ENCODE peak calls at places on chromosome 22, in five cellular contexts. M is IMR-90, W is uterus, N is OCI-LY7, I is pancreas. B is an unnamed sample. For H3K9me3, the result is how much of the 10 kb centered on the place peaks cover.

GRCh38 chr22:45341503-45341902 is 31.8 kb downstream of the FAM118A start:
- DNase-seq in M (no peak), W (no peak), N (no peak), I (no peak), B (peak)

GRCh38 chr22:45828836-45829235 is 148.1 kb downstream of the WNT7B start:
- DNase-seq in M (peak), N (no peak), I (no peak), W (no peak), B (no peak)

GRCh38 chr22:23438216-23438615 is 141.9 kb downstream of the IGLL1 start:
- DNase-seq in M (no peak), W (no peak), N (no peak), I (no peak), B (no peak)

GRCh38 chr22:45491841-45492240 is 10.8 kb upstream of the FBLN1 start:
- DNase-seq in I (no peak), W (no peak), N (no peak), M (no peak), B (no peak)

GRCh38 chr22:36585841-36586240 is 56.9 kb upstream of the EIF3D start:
- DNase-seq in I (no peak), M (peak), W (no peak), N (no peak), B (no peak)

GRCh38 chr22:37623075-37624016 is 14.7 kb downstream of the GGA1 start:
- DNase-seq in N (peak), M (peak), W (peak), I (peak), B (peak)

GRCh38 chr22:24429411-24430365 is 2.3 kb downstream of the ADORA2A start:
- DNase-seq in N (peak), I (peak), M (peak), W (no peak), B (no peak)

GRCh38 chr22:37627545-37627944 is 11.9 kb upstream of the SH3BP1 start:
- DNase-seq in W (no peak), M (no peak), N (peak), I (no peak), B (no peak)

GRCh38 chr22:38353701-38354100 is 36.5 kb upstream of the CSNK1E start:
- DNase-seq in N (no peak), W (no peak), M (no peak), I (no peak), B (no peak)

GRCh38 chr22:35043251-35043931 is 22.6 kb upstream of the ISX start:
- DNase-seq in I (no peak), W (no peak), M (no peak), N (peak), B (peak)

GRCh38 chr22:21641417-21641794 is 696 bp upstream of the SDF2L1 start:
- DNase-seq in M (peak), N (no peak), I (no peak), W (no peak), B (peak)

GRCh38 chr22:42344391-42344861 is 74.0 kb upstream of the TCF20 start:
- DNase-seq in M (no peak), I (no peak), N (no peak), W (peak), B (peak)

GRCh38 chr22:23837911-23838685 is 708 bp downstream of the DERL3 start:
- DNase-seq in M (no peak), W (no peak), N (peak), I (no peak), B (no peak)

GRCh38 chr22:17774206-17774927 is at the start of gene BID:
- DNase-seq in I (peak), W (peak), N (peak), M (peak), B (no peak)

GRCh38 chr22:22770280-22770871 is 117.2 kb upstream of the IGLL5 start:
- DNase-seq in M (no peak), I (peak), N (peak), W (no peak), B (peak)

GRCh38 chr22:50733521-50734342 is 4.3 kb upstream of the ACR start:
- DNase-seq in N (no peak), M (peak), I (peak), W (peak), B (peak)

GRCh38 chr22:38202437-38203089 is 769 bp downstream of the MAFF start:
- DNase-seq in M (peak), I (peak), W (peak), N (peak), B (peak)

GRCh38 chr22:21923163-21923561 is 29.5 kb downstream of the PPM1F start:
- DNase-seq in I (no peak), N (no peak), W (no peak), M (no peak), B (no peak)

GRCh38 chr22:41057076-41057475 is 35.3 kb upstream of the EP300 start:
- DNase-seq in I (no peak), M (no peak), N (no peak), W (no peak), B (no peak)

GRCh38 chr22:41857160-41857859 is 24.4 kb downstream of the SREBF2 start:
- DNase-seq in M (peak), N (peak), W (no peak), I (no peak), B (no peak)

GRCh38 chr22:27718186-27719032 is 83.1 kb downstream of the MN1 start:
- DNase-seq in I (no peak), M (peak), W (peak), N (no peak), B (peak)

GRCh38 chr22:41842996-41843970 is 10.4 kb downstream of the SREBF2 start:
- DNase-seq in M (no peak), I (no peak), N (peak), W (no peak), B (no peak)

GRCh38 chr22:37735054-37735453 is 38.2 kb downstream of the TRIOBP start:
- DNase-seq in M (no peak), W (no peak), I (peak), N (no peak), B (peak)

GRCh38 chr22:17903564-17904295 is 120.6 kb downstream of the MICAL3 start:
- DNase-seq in I (no peak), M (no peak), W (no peak), N (no peak), B (no peak)

GRCh38 chr22:42353883-42354727 is 78.1 kb downstream of the NFAM1 start:
- DNase-seq in I (no peak), W (no peak), M (peak), N (no peak), B (no peak)

GRCh38 chr22:35377735-35378134 is 3.2 kb upstream of the HMOX1 start:
- DNase-seq in I (no peak), M (no peak), N (no peak), W (no peak), B (no peak)

GRCh38 chr22:17606472-17606871 is 22.1 kb downstream of the ATP6V1E1 start:
- DNase-seq in N (no peak), I (no peak), W (no peak), M (peak), B (no peak)

GRCh38 chr22:46092646-46093410 is 57.5 kb upstream of the PPARA start:
- DNase-seq in N (no peak), M (no peak), W (no peak), I (peak), B (no peak)

GRCh38 chr22:45218974-45219373 is 21.7 kb downstream of the KIAA0930 start:
- DNase-seq in W (no peak), N (peak), M (peak), I (no peak), B (no peak)

GRCh38 chr22:46767249-46767985 is 5.0 kb downstream of the TBC1D22A start:
- DNase-seq in W (no peak), M (no peak), I (peak), N (no peak), B (no peak)

GRCh38 chr22:30460147-30460546 is 11.7 kb downstream of the SEC14L3 start:
- DNase-seq in M (no peak), I (no peak), W (no peak), N (no peak), B (no peak)

GRCh38 chr22:46592390-46592872 is 27.8 kb upstream of the GRAMD4 start:
- DNase-seq in W (no peak), I (peak), N (peak), M (peak), B (no peak)

GRCh38 chr22:30236875-30237274 is 9.7 kb downstream of the LIF start:
- DNase-seq in I (no peak), W (no peak), M (no peak), N (no peak), B (no peak)

GRCh38 chr22:45223304-45224117 is 17.2 kb downstream of the KIAA0930 start:
- DNase-seq in N (no peak), W (no peak), M (no peak), I (no peak), B (no peak)

GRCh38 chr22:23305321-23305910 is 125.1 kb downstream of the BCR start:
- DNase-seq in W (peak), M (peak), I (peak), N (no peak), B (peak)

GRCh38 chr22:42932857-42933782 is 76.0 kb upstream of the ARFGAP3 start:
- DNase-seq in N (peak), W (no peak), M (peak), I (no peak), B (no peak)

GRCh38 chr22:34850010-34850409 is 215.9 kb upstream of the ISX start:
- DNase-seq in W (no peak), M (no peak), I (no peak), N (no peak), B (peak)

GRCh38 chr22:42086051-42086450 is 4.5 kb downstream of the NDUFA6 start:
- DNase-seq in N (no peak), I (no peak), W (no peak), M (no peak), B (no peak)

GRCh38 chr22:44070029-44070428 is 45.9 kb downstream of the PARVB start:
- DNase-seq in W (no peak), N (no peak), I (no peak), M (no peak), B (no peak)

GRCh38 chr22:44067901-44068300 is 43.8 kb downstream of the PARVB start:
- DNase-seq in I (no peak), N (no peak), W (no peak), M (no peak), B (no peak)

GRCh38 chr22:44067033-44067432 is 42.9 kb downstream of the PARVB start:
- DNase-seq in N (no peak), M (no peak), I (no peak), W (no peak), B (no peak)

GRCh38 chr22:44071760-44072159 is 47.7 kb downstream of the PARVB start:
- DNase-seq in M (no peak), N (no peak), I (no peak), W (peak), B (no peak)

GRCh38 chr22:44068422-44069191 is 44.5 kb downstream of the PARVB start:
- DNase-seq in N (no peak), M (no peak), I (no peak), W (no peak), B (no peak)
- H3K9me3 ChIP-seq in N (under half), M (under half), I (under half), W (under half), B (under half)

DNA sequence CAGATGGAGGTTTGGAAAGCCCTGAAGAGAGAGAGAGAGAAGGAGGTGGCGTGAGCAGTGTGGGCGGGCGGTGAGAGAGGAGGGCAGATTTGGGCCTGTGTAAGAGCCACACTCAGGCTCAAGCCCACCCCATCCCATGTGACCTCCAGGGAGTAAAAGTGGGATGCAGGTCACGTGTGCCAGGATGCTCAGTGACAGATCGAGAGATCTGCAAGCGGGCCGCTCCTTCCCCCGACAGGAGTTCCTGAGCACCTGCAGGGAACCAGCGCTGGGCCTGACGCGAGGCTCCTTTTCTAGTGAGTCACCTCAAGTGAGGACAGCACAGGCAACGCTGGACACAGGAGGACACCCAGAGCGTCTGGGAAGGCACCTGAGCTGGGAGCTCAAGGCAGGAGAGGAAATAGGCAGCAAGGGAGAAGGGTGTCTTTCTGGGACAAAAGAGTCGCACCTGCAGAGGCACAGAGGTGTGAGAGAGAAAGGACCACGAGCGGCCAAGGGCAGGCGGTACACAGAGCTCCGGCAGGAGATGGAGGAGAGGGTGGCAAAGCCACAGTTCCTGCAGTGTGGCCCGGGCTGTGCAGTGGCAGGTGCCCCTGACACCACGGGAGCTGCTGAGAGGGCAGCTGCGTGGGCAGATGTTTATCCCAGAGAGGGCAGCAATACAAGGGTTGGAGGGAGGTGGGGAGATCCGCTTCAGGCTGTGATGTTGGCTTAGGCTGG is 1294.8 kb downstream of the TBC1D22A start:
- DNase-seq in W (no peak), I (no peak), M (no peak), N (no peak), B (no peak)
- H3K9me3 ChIP-seq in W (under half), I (under half), M (under half), N (under half), B (under half)

GRCh38 chr22:25692392-25692791 is 49.6 kb upstream of the MYO18B start:
- DNase-seq in N (no peak), W (no peak), I (no peak), M (no peak), B (no peak)

GRCh38 chr22:25696763-25697710 is 45.0 kb upstream of the MYO18B start:
- DNase-seq in N (no peak), W (no peak), M (no peak), I (no peak), B (no peak)

GRCh38 chr22:25690798-25691197 is 51.2 kb upstream of the MYO18B start:
- DNase-seq in I (no peak), M (no peak), W (no peak), N (no peak), B (no peak)

GRCh38 chr22:25692965-25693565 is 48.9 kb upstream of the MYO18B start:
- DNase-seq in I (no peak), M (no peak), N (no peak), W (no peak), B (no peak)

GRCh38 chr22:25694167-25694907 is 47.7 kb upstream of the MYO18B start:
- DNase-seq in N (no peak), I (no peak), W (no peak), M (no peak), B (no peak)
- H3K9me3 ChIP-seq in N (under half), I (under half), W (under half), M (under half), B (under half)

GRCh38 chr22:39380331-39380730 is 19.2 kb upstream of the TAB1 start:
- DNase-seq in I (no peak), N (no peak), W (no peak), M (no peak), B (no peak)
- H3K9me3 ChIP-seq in I (under half), N (under half), W (under half), M (under half), B (under half)

DNA sequence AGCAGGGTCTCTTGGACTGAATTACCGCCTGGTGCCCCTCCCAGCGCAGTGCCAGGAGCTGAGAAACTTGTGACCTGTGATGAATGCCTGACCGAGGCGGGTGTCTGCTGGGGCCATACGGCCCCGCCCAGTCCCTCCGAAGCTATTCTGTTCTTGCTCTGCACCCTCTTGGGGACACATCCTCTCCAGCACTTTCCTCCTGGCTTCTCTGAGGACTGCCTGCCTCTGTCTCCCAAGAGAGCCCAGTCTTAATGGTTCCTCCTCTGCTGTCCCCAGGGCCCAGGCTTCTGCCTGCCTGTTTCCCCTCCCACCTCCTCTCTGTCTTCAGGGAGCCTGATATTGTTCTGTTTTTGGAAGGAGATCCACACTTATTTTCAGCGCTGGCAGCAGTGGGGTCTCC is 18.6 kb downstream of the SYNGR1 start:
- DNase-seq in M (no peak), N (no peak), I (no peak), W (no peak), B (no peak)
- H3K9me3 ChIP-seq in M (under half), N (under half), I (under half), W (under half), B (under half)

GRCh38 chr22:20126284-20127029 is 5.1 kb upstream of the ZDHHC8 start:
- DNase-seq in I (no peak), M (no peak), N (no peak), W (no peak), B (no peak)
- H3K9me3 ChIP-seq in I (under half), M (under half), N (under half), W (under half), B (under half)

GRCh38 chr22:47967841-47968240 is 1205.4 kb downstream of the TBC1D22A start:
- DNase-seq in I (no peak), M (no peak), N (no peak), W (no peak), B (no peak)
- H3K9me3 ChIP-seq in I (under half), M (under half), N (under half), W (under half), B (under half)

GRCh38 chr22:48346311-48346710 is 1481.4 kb downstream of the BRD1 start:
- DNase-seq in N (no peak), W (no peak), M (no peak), I (no peak), B (no peak)
- H3K9me3 ChIP-seq in N (under half), W (under half), M (under half), I (under half), B (under half)

GRCh38 chr22:49331223-49331815 is 496.4 kb downstream of the BRD1 start:
- DNase-seq in N (no peak), W (no peak), M (no peak), I (peak), B (no peak)

GRCh38 chr22:49331878-49332277 is 495.8 kb downstream of the BRD1 start:
- DNase-seq in W (no peak), N (no peak), M (no peak), I (peak), B (no peak)

GRCh38 chr22:49328630-49329405 is 498.9 kb downstream of the BRD1 start:
- DNase-seq in I (peak), W (no peak), N (no peak), M (no peak), B (peak)

GRCh38 chr22:49329636-49330035 is 498.0 kb downstream of the BRD1 start:
- DNase-seq in N (no peak), M (no peak), W (no peak), I (peak), B (no peak)

DNA sequence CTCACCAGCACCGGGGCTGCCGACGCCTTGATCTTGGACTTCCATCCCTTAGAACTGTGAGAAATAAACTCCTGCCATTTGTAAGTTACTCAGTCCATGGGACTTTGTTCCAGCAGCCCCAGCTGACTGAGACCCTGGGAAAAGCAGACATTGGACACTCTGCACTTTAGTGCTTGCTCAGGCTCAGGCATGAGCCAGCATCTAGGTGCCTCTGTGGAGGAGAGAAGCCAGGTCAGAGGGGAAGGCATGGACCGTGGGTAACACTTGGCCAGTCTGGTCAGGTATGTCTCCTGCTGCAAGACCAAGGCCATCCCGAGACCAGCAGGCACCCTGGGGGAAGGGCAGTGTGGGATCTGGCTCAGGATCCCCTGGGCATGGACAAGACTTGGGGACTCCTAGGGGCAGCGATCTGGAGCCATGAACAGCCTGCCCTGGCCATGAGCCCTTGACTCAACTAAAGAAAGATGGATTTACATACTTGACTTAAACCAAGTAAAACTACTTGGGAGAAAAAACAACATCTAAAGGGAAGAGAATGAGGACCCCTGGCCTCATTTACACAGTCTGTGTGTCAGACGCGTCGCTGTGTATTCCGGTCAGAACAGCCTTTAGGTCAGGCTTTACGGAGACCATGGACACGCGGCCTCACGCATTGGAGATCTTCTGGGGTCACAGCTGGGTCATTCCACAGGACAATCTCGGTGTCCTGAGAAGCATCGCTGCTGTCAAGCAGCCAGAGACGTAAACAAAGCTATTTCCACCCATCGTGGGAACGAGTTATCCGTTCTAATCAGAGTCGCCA is 497.1 kb downstream of the BRD1 start:
- DNase-seq in N (no peak), I (peak), W (no peak), M (no peak), B (no peak)
- H3K9me3 ChIP-seq in N (under half), I (under half), W (under half), M (half or more), B (under half)